ENCODE peak calls at places on chromosomes 13 and 19, in ten cellular contexts. S, X, Y, Z, J, N, R, C, K and A are unnamed samples.

GRCh38 chr13:30159446-30159839 is 147.9 kb downstream of the KATNAL1 start:
- DNase-seq in S (no peak), X (no peak), Y (no peak), Z (peak), J (no peak), N (no peak), R (no peak), C (peak), K (no peak), A (peak)

GRCh38 chr19:47790398-47790814 is 11.9 kb downstream of the SELENOW start:
- DNase-seq in S (peak), X (no peak), Y (peak), Z (peak), J (peak), N (no peak), R (peak), C (peak), K (peak), A (peak)

GRCh38 chr19:460877-461609 is at the start of gene SHC2:
- DNase-seq in S (peak), X (no peak), Y (peak), Z (no peak), J (no peak), N (no peak), R (no peak), C (no peak), K (peak), A (no peak)

GRCh38 chr13:35475131-35475959 is 1.1 kb downstream of the MAB21L1 start:
- DNase-seq in S (peak), X (peak), Y (no peak), Z (peak), J (no peak), N (no peak), R (no peak), C (peak), K (peak), A (peak)

GRCh38 chr19:47019431-47020041 is at the start of gene NPAS1:
- DNase-seq in S (peak), X (no peak), Y (no peak), Z (no peak), J (no peak), N (no peak), R (no peak), C (no peak), K (no peak), A (peak)

GRCh38 chr13:44710576-44710975 is 134.4 kb upstream of the TSC22D1 start:
- DNase-seq in S (no peak), X (no peak), Y (no peak), Z (peak), J (peak), N (no peak), R (no peak), C (peak), K (no peak), A (no peak)

GRCh38 chr19:46716013-46716671 is 772 bp downstream of the PRKD2 start:
- DNase-seq in S (peak), X (no peak), Y (no peak), Z (no peak), J (peak), N (no peak), R (no peak), C (no peak), K (no peak), A (peak)

GRCh38 chr13:82356667-82357066 is 1525.6 kb downstream of the SLITRK1 start:
- DNase-seq in S (peak), X (no peak), Y (no peak), Z (peak), J (no peak), N (no peak), R (no peak), C (no peak), K (no peak), A (peak)

GRCh38 chr19:56189785-56190184 is 7.8 kb downstream of the ZSCAN5B start:
- DNase-seq in S (peak), X (no peak), Y (no peak), Z (no peak), J (no peak), N (no peak), R (no peak), C (no peak), K (no peak), A (no peak)

DNA sequence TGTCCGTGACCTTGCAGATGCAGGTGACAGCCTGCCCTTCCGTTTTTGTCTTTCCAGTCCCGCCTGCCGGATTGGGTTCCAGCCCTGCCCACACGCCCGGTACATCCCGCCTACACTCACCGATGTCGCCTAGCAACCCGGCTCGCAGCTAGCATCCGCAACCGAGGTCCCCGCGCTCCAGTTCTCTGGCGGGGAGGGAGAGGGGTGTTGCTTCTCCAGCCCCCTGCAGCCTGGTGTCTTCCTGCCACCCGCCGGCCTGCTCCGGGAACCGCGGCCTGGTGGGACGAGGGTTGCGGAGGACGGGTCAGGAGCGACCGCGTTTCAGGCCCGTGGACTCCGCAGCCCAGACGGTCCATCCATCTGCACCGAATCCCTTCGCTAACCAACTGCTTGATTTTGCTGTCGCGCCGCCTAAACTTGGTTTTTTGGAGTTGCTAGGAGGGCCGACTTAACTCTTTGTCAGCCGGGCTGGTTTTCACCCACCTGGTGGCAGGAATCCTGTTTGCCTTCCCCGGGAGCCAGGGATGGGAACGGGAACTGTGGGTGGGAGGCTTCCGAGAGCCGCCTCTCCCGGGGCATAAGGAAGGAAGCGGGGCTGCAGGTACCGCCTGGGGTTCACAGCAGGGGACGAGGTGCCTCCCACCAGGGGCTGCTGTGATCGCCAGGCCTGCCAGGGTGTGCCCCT is 15.4 kb upstream of the MATK start:
- DNase-seq in S (peak), X (no peak), Y (no peak), Z (no peak), J (no peak), N (no peak), R (no peak), C (peak), K (peak), A (peak)
- H3K4me3 ChIP-seq in S (peak), X (no peak), Y (no peak), Z (no peak), J (no peak), N (no peak), R (peak), C (no peak), K (no peak), A (no peak)

GRCh38 chr19:36142496-36142895 is 2.6 kb downstream of the CAPNS1 start:
- DNase-seq in S (no peak), X (no peak), Y (no peak), Z (no peak), J (no peak), N (no peak), R (no peak), C (no peak), K (no peak), A (no peak)

GRCh38 chr19:36141039-36141914 is 1.4 kb downstream of the CAPNS1 start:
- DNase-seq in S (peak), X (peak), Y (peak), Z (peak), J (peak), N (peak), R (peak), C (peak), K (peak), A (peak)

GRCh38 chr19:36139473-36140288 is at the start of gene CAPNS1:
- DNase-seq in S (peak), X (peak), Y (peak), Z (peak), J (peak), N (peak), R (peak), C (peak), K (peak), A (peak)

GRCh38 chr19:36140289-36141038 is 598 bp downstream of the CAPNS1 start:
- DNase-seq in S (peak), X (peak), Y (peak), Z (peak), J (peak), N (no peak), R (peak), C (peak), K (peak), A (peak)

GRCh38 chr19:36142046-36142445 is 2.2 kb downstream of the CAPNS1 start:
- DNase-seq in S (no peak), X (no peak), Y (no peak), Z (no peak), J (no peak), N (no peak), R (no peak), C (no peak), K (no peak), A (no peak)
- H3K27ac ChIP-seq in S (no peak), X (peak), Y (peak), Z (no peak), J (no peak), N (peak), R (no peak), C (peak), K (peak), A (no peak)

DNA sequence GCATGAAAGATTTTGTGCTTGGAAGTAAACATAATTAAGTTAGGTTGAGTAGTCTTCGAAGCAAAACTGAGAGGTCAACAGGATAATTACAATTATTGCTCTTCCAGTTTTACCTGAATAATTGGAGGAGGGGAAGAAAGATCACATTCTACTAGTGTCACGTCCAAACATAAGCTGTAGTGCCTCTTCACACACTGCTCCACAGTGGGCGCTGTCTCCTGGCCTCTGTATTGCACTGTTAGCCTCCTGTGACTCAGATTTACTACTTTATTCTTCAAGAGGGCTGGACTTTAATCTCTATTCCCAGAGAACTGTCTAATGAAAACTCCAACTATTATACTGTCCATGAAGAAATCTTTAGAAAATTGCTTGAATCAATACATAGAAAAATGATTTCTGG is 62.9 kb downstream of the TRPC4 start:
- DNase-seq in S (no peak), X (no peak), Y (no peak), Z (no peak), J (no peak), N (no peak), R (no peak), C (peak), K (no peak), A (no peak)
- TF ChIP-seq CTCF in S (peak), X (no peak), Y (no peak), Z (no peak), J (no peak), N (no peak), R (no peak), C (no peak), K (no peak), A (no peak)

GRCh38 chr19:13095393-13095784 is 7.3 kb downstream of the LYL1 start:
- DNase-seq in S (peak), X (no peak), Y (no peak), Z (no peak), J (no peak), N (no peak), R (no peak), C (no peak), K (no peak), A (no peak)

GRCh38 chr19:13094771-13095392 is 7.8 kb downstream of the LYL1 start:
- DNase-seq in S (peak), X (no peak), Y (no peak), Z (no peak), J (no peak), N (no peak), R (no peak), C (no peak), K (no peak), A (no peak)

GRCh38 chr19:13097331-13098258 is 5.1 kb downstream of the LYL1 start:
- DNase-seq in S (peak), X (no peak), Y (peak), Z (no peak), J (no peak), N (no peak), R (no peak), C (no peak), K (peak), A (no peak)

GRCh38 chr19:13096968-13097330 is 5.7 kb downstream of the LYL1 start:
- DNase-seq in S (no peak), X (no peak), Y (peak), Z (no peak), J (no peak), N (no peak), R (no peak), C (no peak), K (peak), A (no peak)

DNA sequence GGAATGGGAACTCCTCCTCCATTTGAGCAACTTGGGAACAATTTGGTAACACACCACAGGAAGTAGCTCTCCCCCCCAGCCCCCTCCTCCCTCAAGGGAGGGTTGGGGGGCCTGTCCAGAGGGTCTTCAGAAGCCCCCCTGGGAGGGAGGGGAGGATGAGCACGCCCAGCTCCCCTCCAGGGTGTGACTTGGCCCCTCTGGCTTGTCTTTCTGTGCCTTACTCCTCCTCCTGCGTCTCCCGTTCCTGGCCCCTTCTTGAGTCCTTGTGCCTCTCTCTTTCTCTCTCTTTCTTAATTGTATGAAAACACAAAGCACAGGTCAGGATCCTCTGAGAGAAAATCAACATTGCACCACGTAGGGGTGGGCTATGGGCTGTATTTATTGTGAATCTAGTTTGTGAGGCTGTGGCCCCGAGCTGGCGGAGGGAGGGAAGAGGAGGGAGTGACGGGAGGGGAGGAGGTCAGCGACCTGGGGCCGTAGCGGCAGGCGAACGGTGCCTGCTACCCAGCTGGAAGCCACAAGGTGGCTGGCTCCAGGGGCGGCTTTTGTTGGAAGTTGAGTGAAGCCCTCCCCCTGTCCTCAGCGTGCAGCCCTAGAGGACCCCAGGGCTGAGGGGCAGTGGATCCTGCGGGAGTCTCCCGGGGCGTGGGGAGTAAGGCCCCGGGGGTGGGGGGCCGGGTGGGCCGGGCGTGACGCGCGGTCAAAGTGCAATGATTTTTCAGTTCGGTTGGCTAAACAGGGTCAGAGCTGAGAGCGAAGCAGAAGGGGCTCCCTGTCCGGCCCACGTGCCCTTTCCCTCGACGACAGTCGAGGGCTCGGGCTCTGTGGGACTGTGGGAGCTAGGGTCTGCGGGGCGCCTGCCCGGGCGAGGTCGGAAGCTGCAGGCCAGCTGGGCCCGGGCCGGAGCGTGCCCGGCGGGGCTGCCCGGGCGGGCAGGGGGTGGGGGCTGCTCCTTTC is 6.4 kb downstream of the LYL1 start:
- DNase-seq in S (peak), X (no peak), Y (peak), Z (no peak), J (peak), N (no peak), R (no peak), C (no peak), K (peak), A (no peak)
- H3K4me3 ChIP-seq in S (peak), X (no peak), Y (no peak), Z (no peak), J (no peak), N (no peak), R (peak), C (no peak), K (no peak), A (no peak)

GRCh38 chr13:99486996-99487395 is 14.3 kb upstream of the TM9SF2 start:
- DNase-seq in S (no peak), X (no peak), Y (no peak), Z (no peak), J (no peak), N (no peak), R (no peak), C (no peak), K (no peak), A (no peak)
- H3K27ac ChIP-seq in S (no peak), X (no peak), Y (no peak), Z (no peak), J (no peak), N (no peak), R (no peak), C (no peak), K (no peak), A (no peak)

DNA sequence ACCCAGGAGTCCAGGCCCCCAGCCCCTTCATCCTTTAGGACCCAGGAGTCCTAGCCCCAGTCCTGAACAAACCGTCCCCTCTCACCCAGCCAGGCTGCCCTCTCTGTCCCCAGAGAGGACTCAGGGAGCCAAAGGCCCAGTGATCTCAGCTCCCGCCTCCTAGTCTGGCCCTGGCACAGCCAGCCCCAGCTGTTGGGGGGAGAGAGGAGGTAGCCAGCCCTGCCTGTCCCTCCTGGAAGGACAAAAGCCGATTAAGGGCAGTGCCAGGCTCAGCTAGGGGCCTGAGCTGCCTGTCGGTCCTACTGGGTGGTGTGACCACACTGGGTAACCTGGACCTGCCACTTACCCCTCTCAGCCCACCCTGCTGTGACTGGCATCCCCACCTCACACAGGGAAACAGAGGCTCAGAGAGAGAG is 14.5 kb downstream of the LIPE start:
- DNase-seq in S (no peak), X (no peak), Y (no peak), Z (no peak), J (no peak), N (no peak), R (no peak), C (no peak), K (peak), A (no peak)
- TF ChIP-seq CTCF in S (no peak), X (no peak), Y (no peak), Z (no peak), J (no peak), N (no peak), R (no peak), C (no peak), K (no peak), A (no peak)